ENCODE peak calls at places on chromosome 1, in four cellular contexts. G, R, J and P are unnamed samples.

GRCh38 chr1:53754484-53755312 is 15.7 kb upstream of the GLIS1 start:
- DNase-seq in R (peak; percentile 60), J (peak; percentile 77), G (no peak), P (peak; percentile 82)

GRCh38 chr1:29227511-29227910 is 3.2 kb downstream of the MECR start:
- DNase-seq in R (peak; percentile 72), G (no peak), J (no peak), P (peak; percentile 68)

GRCh38 chr1:32972814-32973428 is 8.3 kb upstream of the RNF19B start:
- DNase-seq in J (peak; percentile 45), G (peak; percentile 88), R (peak; percentile 91), P (peak; percentile 80)

GRCh38 chr1:32998009-32998555 is 33.5 kb upstream of the RNF19B start:
- DNase-seq in G (no peak), R (no peak), J (no peak), P (no peak)

GRCh38 chr1:96234299-96234698 is 487.3 kb upstream of the PTBP2 start:
- DNase-seq in G (no peak), R (peak; percentile 29), J (peak; percentile 42), P (peak; percentile 42)

GRCh38 chr1:83497563-83497962 is 501.4 kb downstream of the TTLL7 start:
- DNase-seq in G (no peak), J (no peak), R (peak; percentile 27), P (peak; percentile 56)

GRCh38 chr1:45507893-45508292 is 7.8 kb downstream of the MMACHC start:
- DNase-seq in J (no peak), R (no peak), G (no peak), P (no peak)

GRCh38 chr1:117092594-117092993 is 29.0 kb downstream of the TRIM45 start:
- DNase-seq in G (no peak), J (no peak), R (no peak), P (peak; percentile 8)

GRCh38 chr1:1132928-1133750 is 17.2 kb upstream of the C1orf159 start:
- DNase-seq in R (no peak), G (no peak), J (peak; percentile 39), P (no peak)

GRCh38 chr1:10087210-10087609 is 54.5 kb downstream of the UBE4B start:
- DNase-seq in J (no peak), R (no peak), G (no peak), P (no peak)

GRCh38 chr1:185929759-185930158 is 195.6 kb downstream of the HMCN1 start:
- DNase-seq in R (no peak), J (peak; percentile 63), G (no peak), P (no peak)

GRCh38 chr1:179298952-179299351 is 5.4 kb downstream of the SOAT1 start:
- DNase-seq in R (no peak), G (no peak), J (no peak), P (no peak)

GRCh38 chr1:94335950-94336349 is 82.2 kb upstream of the ABCD3 start:
- DNase-seq in R (peak; percentile 67), J (peak; percentile 95), G (no peak), P (peak; percentile 93)

GRCh38 chr1:219757890-219758289 is 145.0 kb upstream of the ZC3H11B start:
- DNase-seq in J (no peak), G (no peak), R (no peak), P (no peak)

GRCh38 chr1:30354410-30354809 is 369.0 kb downstream of the MATN1 start:
- DNase-seq in G (no peak), J (no peak), R (no peak), P (no peak)

GRCh38 chr1:116769561-116769977 is 15.3 kb downstream of the CD2 start:
- DNase-seq in G (no peak), J (no peak), R (no peak), P (no peak)

GRCh38 chr1:18926315-18927081 is 24.1 kb upstream of the ALDH4A1 start:
- DNase-seq in G (no peak), J (peak; percentile 96), R (no peak), P (peak; percentile 86)

GRCh38 chr1:168470821-168471473 is 72.8 kb downstream of the XCL2 start:
- DNase-seq in R (no peak), J (peak; percentile 88), G (no peak), P (peak; percentile 69)

GRCh38 chr1:43708006-43708412 is 673 bp downstream of the ST3GAL3 start:
- DNase-seq in R (peak; percentile 62), G (no peak), J (peak; percentile 57), P (peak; percentile 72)

GRCh38 chr1:245301162-245301580 is 146.4 kb downstream of the KIF26B start:
- DNase-seq in R (no peak), G (no peak), J (peak; percentile 19), P (no peak)

GRCh38 chr1:17403081-17403480 is 31.1 kb downstream of the PADI6 start:
- DNase-seq in R (no peak), J (no peak), G (no peak), P (no peak)

GRCh38 chr1:201791051-201791774 is 37.7 kb upstream of the IPO9 start:
- DNase-seq in G (no peak), R (no peak), J (peak; percentile 28), P (no peak)

GRCh38 chr1:56901720-56902119 is 47.1 kb downstream of the C8A start:
- DNase-seq in G (no peak), R (no peak), J (peak; percentile 58), P (no peak)

GRCh38 chr1:171814692-171815091 is 26.6 kb upstream of the DNM3 start:
- DNase-seq in J (peak; percentile 39), G (no peak), R (no peak), P (no peak)

GRCh38 chr1:45673956-45674355 is 12.4 kb downstream of the GPBP1L1 start:
- DNase-seq in G (no peak), R (no peak), J (peak; percentile 56), P (peak; percentile 67)

DNA sequence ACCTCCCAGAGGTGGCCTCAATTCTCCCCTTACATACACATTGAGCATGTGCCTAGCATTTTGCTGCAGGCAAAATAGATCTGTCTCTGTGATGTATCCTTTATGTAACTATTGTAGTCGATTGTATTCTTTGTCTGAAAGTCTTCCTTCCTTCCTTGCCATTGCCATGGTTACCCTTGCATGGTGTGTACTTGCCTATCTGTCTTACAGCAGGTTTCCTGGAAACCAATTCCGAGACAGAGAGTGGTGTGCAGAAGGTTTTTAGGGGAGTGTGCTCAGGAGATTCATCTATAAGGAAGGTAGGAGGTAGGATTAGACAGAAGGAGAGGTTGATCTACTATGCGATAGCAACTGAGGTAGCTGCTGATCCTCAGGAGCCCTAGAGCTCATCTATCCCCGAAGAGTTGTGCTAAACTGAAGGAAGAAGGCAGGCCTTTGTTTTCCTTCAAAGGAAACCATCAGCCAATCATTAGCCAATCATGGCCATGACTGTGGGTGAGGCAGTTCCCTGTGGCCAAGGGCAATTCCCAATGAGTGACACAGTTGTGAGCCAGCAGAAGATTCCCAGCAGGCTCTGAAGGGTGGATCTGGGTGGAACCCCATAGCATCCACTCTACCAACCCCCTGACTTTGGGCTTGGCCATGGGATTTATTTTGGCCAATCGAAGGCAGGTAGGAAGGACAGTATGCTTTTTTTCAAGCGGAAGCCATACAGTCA is 15.0 kb downstream of the CITED4 start:
- DNase-seq in G (no peak), R (peak; percentile 58), J (peak; percentile 18), P (peak; percentile 57)
- H4K5ac ChIP-seq in G (no peak overlapping the region), R (no peak overlapping the region), J (no peak overlapping the region), P (no peak overlapping the region)

DNA sequence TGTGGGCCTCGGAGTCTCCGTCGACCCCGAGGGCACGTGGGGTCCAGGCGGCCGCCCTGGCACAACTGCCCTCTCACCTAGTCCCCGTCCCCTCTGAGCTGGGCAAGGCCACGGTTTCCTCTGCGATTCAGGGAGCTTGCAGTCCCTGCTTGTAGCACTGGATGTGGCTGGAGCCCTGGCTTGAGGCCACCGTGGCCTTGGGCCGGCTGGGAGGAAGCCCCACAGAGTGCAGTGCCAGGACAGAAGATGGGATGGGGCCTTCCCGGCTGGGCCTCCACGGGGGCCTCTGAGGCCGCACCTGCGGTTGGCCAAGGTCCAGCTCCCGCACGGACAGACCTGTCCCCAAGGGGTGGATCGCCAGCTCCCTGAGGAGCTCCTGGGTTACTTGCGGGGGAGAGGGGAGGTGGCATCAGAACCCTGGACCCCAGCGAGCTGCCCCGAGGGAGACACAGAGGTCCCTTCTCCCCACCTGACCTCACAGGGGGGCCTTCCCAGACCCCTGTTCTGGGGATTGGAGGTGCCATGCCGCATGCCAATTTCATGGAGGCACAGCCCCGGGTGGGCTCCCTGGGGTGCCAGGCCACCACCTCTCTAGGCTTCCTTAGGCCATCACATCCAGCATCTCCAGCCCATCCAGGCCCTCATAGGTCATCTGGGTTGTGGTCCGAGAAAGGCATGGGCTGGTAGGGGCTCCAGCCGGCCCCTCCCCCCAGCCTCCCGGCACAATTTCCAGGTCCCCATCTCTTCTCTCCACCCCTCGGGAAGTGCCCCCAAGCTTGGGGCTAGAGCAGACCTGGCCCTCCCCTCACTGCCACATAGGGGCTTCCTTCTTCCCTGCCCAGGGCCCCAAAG is 80.8 kb downstream of the MORN1 start:
- DNase-seq in R (no peak), G (no peak), J (no peak), P (no peak)
- H3K4ac ChIP-seq in R (no peak overlapping the region), G (no peak overlapping the region), J (peak overlapping the region; percentile 70), P (no peak overlapping the region)

GRCh38 chr1:162674018-162674608 is 41.8 kb downstream of the DDR2 start:
- DNase-seq in G (no peak), R (no peak), J (peak; percentile 70), P (no peak)
- H3K4me1 ChIP-seq in G (no peaks in the 10 kb centered on the region), R (no peaks in the 10 kb centered on the region), J (peaks cover 22% of the 10 kb centered on the region), P (no peaks in the 10 kb centered on the region)

GRCh38 chr1:155242805-155243358 is 12.4 kb downstream of the ENTREP3 start:
- DNase-seq in G (no peak), J (no peak), R (no peak), P (no peak)
- H4K5ac ChIP-seq in G (no peak overlapping the region), J (no peak overlapping the region), R (no peak overlapping the region), P (no peak overlapping the region)

GRCh38 chr1:36450919-36451305 is 661 bp upstream of the OSCP1 start:
- DNase-seq in G (no peak), J (no peak), R (no peak), P (no peak)
- H3K4ac ChIP-seq in G (no peak overlapping the region), J (peak overlapping the region; percentile 72), R (no peak overlapping the region), P (peak overlapping the region; percentile 10)

GRCh38 chr1:119937198-119937597 is 40.9 kb upstream of the ADAM30 start:
- DNase-seq in R (no peak), J (no peak), G (no peak), P (no peak)
- H3K4me1 ChIP-seq in R (no peaks in the 10 kb centered on the region), J (peaks cover 2% of the 10 kb centered on the region), G (peaks cover 3% of the 10 kb centered on the region), P (no peaks in the 10 kb centered on the region)

GRCh38 chr1:21619041-21619947 is 49.9 kb downstream of the RAP1GAP start:
- DNase-seq in R (no peak), J (no peak), G (peak; percentile 72), P (no peak)
- H4K5ac ChIP-seq in R (no peak overlapping the region), J (no peak overlapping the region), G (no peak overlapping the region), P (no peak overlapping the region)

DNA sequence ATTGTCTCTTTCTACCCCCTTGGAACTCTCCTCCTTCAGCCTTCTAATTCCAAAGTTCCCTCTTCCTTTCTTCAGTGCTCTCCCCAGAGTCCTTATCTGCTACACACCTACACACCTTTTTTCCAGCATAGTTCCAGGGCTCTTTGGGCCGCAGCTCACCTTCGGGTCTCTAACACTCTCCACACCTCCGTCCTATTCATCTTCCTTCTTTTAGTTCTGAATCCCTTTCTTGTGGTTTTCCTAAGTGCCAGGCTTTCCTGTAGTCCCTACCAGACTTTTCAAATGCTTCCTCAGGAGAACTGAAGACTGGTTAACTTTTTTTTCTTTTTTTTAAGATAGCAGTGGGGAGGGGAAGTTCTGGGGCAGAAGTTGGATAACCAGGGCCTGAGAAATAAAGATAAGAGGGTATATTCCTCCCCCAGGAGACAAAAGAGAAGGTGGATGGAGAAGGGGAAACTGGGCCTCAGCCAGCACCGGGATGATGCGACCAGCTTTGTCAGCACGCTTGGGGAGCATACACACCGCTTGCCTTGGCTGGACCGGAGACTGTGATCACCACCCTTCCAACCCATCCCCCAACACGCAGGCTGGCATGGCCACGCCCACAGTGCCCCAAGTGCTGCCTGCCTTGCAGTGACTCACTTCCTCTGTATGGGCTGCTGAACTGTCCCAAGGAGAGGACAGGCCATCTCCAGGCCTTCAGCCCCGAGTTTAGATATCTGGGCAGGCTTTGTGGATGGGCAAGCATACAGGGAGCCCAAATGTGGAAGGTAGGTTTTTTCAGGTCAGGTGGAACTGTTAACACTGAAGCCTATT is 2.5 kb upstream of the CERS2 start:
- DNase-seq in R (peak; percentile 86), G (peak; percentile 82), J (no peak), P (peak; percentile 83)
- H3K4ac ChIP-seq in R (no peak overlapping the region), G (no peak overlapping the region), J (peak overlapping the region; percentile 75), P (no peak overlapping the region)